ENCODE peak calls at places on chromosome 2, in seven cellular contexts. One of them, this sample, is unnamed.

GRCh38 chr2:206657087-206657486 is 14.8 kb downstream of the FAM237A start:
- DNase-seq in progenitor cell of endocrine pancreas: no peak
- DNase-seq in hepatocyte: no peak
- DNase-seq in GM23338: no peak
- DNase-seq in HFFc6: no peak
- DNase-seq in neural crest cell: no peak
- DNase-seq in HepG2: no peak
- DNase-seq in this sample: no peak

GRCh38 chr2:151049746-151050145 is 211.9 kb downstream of the RBM43 start:
- DNase-seq in neural crest cell: no peak
- DNase-seq in progenitor cell of endocrine pancreas: no peak
- DNase-seq in HepG2: peak
- DNase-seq in GM23338: no peak
- DNase-seq in HFFc6: peak
- DNase-seq in hepatocyte: peak
- DNase-seq in this sample: no peak

GRCh38 chr2:4763009-4763408 is 929.2 kb upstream of the SOX11 start:
- DNase-seq in hepatocyte: peak
- DNase-seq in HepG2: no peak
- DNase-seq in progenitor cell of endocrine pancreas: peak
- DNase-seq in GM23338: peak
- DNase-seq in HFFc6: no peak
- DNase-seq in neural crest cell: peak
- DNase-seq in this sample: peak

GRCh38 chr2:217790195-217790594 is 212.6 kb downstream of the TNS1 start:
- DNase-seq in HFFc6: no peak
- DNase-seq in hepatocyte: no peak
- DNase-seq in neural crest cell: no peak
- DNase-seq in progenitor cell of endocrine pancreas: no peak
- DNase-seq in HepG2: peak
- DNase-seq in GM23338: peak
- DNase-seq in this sample: no peak

GRCh38 chr2:240786355-240786841 is 33.6 kb downstream of the KIF1A start:
- DNase-seq in GM23338: no peak
- DNase-seq in neural crest cell: no peak
- DNase-seq in HepG2: no peak
- DNase-seq in HFFc6: no peak
- DNase-seq in progenitor cell of endocrine pancreas: no peak
- DNase-seq in hepatocyte: no peak
- DNase-seq in this sample: peak

GRCh38 chr2:773256-774160 is 96.3 kb upstream of the TMEM18 start:
- DNase-seq in HepG2: no peak
- DNase-seq in progenitor cell of endocrine pancreas: no peak
- DNase-seq in GM23338: no peak
- DNase-seq in HFFc6: no peak
- DNase-seq in neural crest cell: no peak
- DNase-seq in hepatocyte: no peak
- DNase-seq in this sample: no peak

GRCh38 chr2:37156071-37156856 is 516 bp downstream of the EIF2AK2 start:
- DNase-seq in GM23338: peak
- DNase-seq in neural crest cell: no peak
- DNase-seq in HFFc6: peak
- DNase-seq in hepatocyte: peak
- DNase-seq in progenitor cell of endocrine pancreas: no peak
- DNase-seq in HepG2: peak
- DNase-seq in this sample: no peak

GRCh38 chr2:26059542-26059941 is 25.7 kb downstream of the RAB10 start:
- DNase-seq in progenitor cell of endocrine pancreas: no peak
- DNase-seq in HFFc6: no peak
- DNase-seq in hepatocyte: no peak
- DNase-seq in HepG2: no peak
- DNase-seq in neural crest cell: no peak
- DNase-seq in GM23338: no peak
- DNase-seq in this sample: no peak

GRCh38 chr2:158495175-158495574 is 38.4 kb downstream of the PKP4 start:
- DNase-seq in GM23338: no peak
- DNase-seq in progenitor cell of endocrine pancreas: no peak
- DNase-seq in HepG2: no peak
- DNase-seq in neural crest cell: no peak
- DNase-seq in HFFc6: peak
- DNase-seq in hepatocyte: no peak
- DNase-seq in this sample: no peak

GRCh38 chr2:59312022-59312421 is 1070.9 kb upstream of the FANCL start:
- DNase-seq in neural crest cell: no peak
- DNase-seq in hepatocyte: no peak
- DNase-seq in HepG2: no peak
- DNase-seq in HFFc6: no peak
- DNase-seq in progenitor cell of endocrine pancreas: no peak
- DNase-seq in GM23338: no peak
- DNase-seq in this sample: no peak

GRCh38 chr2:192162392-192163042 is 32.2 kb downstream of the TMEFF2 start:
- DNase-seq in HFFc6: peak
- DNase-seq in progenitor cell of endocrine pancreas: peak
- DNase-seq in GM23338: peak
- DNase-seq in HepG2: peak
- DNase-seq in neural crest cell: peak
- DNase-seq in hepatocyte: peak
- DNase-seq in this sample: peak

GRCh38 chr2:98870516-98871158 is 65.4 kb downstream of the CRACDL start:
- DNase-seq in hepatocyte: no peak
- DNase-seq in HFFc6: no peak
- DNase-seq in progenitor cell of endocrine pancreas: no peak
- DNase-seq in HepG2: no peak
- DNase-seq in GM23338: peak
- DNase-seq in neural crest cell: no peak
- DNase-seq in this sample: no peak

GRCh38 chr2:120793682-120794403 is 58.2 kb downstream of the GLI2 start:
- DNase-seq in progenitor cell of endocrine pancreas: no peak
- DNase-seq in HFFc6: no peak
- DNase-seq in neural crest cell: no peak
- DNase-seq in GM23338: no peak
- DNase-seq in hepatocyte: no peak
- DNase-seq in HepG2: no peak
- DNase-seq in this sample: no peak

GRCh38 chr2:36663851-36664715 is 32.4 kb upstream of the VIT start:
- DNase-seq in HFFc6: peak
- DNase-seq in hepatocyte: peak
- DNase-seq in neural crest cell: no peak
- DNase-seq in HepG2: peak
- DNase-seq in GM23338: peak
- DNase-seq in progenitor cell of endocrine pancreas: no peak
- DNase-seq in this sample: no peak

GRCh38 chr2:84830095-84830494 is 50.8 kb downstream of the TRABD2A start:
- DNase-seq in GM23338: peak
- DNase-seq in progenitor cell of endocrine pancreas: no peak
- DNase-seq in neural crest cell: no peak
- DNase-seq in hepatocyte: no peak
- DNase-seq in HFFc6: no peak
- DNase-seq in HepG2: no peak
- DNase-seq in this sample: peak

DNA sequence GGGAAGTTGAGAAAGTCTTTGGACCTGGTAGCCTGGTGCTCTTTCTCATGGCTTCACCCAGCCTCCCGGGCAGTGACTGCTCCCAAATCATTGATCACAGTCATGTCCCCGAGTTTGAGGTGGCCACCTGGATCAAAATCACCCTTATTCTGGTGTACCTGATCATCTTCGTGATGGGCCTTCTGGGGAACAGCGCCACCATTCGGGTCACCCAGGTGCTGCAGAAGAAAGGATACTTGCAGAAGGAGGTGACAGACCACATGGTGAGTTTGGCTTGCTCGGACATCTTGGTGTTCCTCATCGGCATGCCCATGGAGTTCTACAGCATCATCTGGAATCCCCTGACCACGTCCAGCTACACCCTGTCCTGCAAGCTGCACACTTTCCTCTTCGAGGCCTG is 391 bp downstream of the GPR39 start:
- DNase-seq in HFFc6: no peak
- DNase-seq in progenitor cell of endocrine pancreas: no peak
- DNase-seq in hepatocyte: no peak
- DNase-seq in GM23338: no peak
- DNase-seq in neural crest cell: no peak
- DNase-seq in HepG2: no peak
- DNase-seq in this sample: no peak
- TF ChIP-seq CTCF in HFFc6: peak
- TF ChIP-seq CTCF in progenitor cell of endocrine pancreas: no peak
- TF ChIP-seq CTCF in hepatocyte: no peak
- TF ChIP-seq CTCF in GM23338: peak
- TF ChIP-seq CTCF in neural crest cell: no peak
- TF ChIP-seq CTCF in HepG2: no peak
- TF ChIP-seq CTCF in this sample: no peak

GRCh38 chr2:10124538-10125045 is 2.1 kb downstream of the RRM2 start:
- DNase-seq in GM23338: peak
- DNase-seq in hepatocyte: peak
- DNase-seq in HepG2: peak
- DNase-seq in neural crest cell: peak
- DNase-seq in HFFc6: peak
- DNase-seq in progenitor cell of endocrine pancreas: no peak
- DNase-seq in this sample: peak
- TF ChIP-seq CTCF in GM23338: peak
- TF ChIP-seq CTCF in hepatocyte: peak
- TF ChIP-seq CTCF in HepG2: peak
- TF ChIP-seq CTCF in neural crest cell: peak
- TF ChIP-seq CTCF in HFFc6: peak
- TF ChIP-seq CTCF in progenitor cell of endocrine pancreas: peak
- TF ChIP-seq CTCF in this sample: peak

GRCh38 chr2:178804791-178805190 is 2.4 kb downstream of the TTN start:
- DNase-seq in GM23338: peak
- DNase-seq in HepG2: peak
- DNase-seq in HFFc6: peak
- DNase-seq in progenitor cell of endocrine pancreas: no peak
- DNase-seq in hepatocyte: no peak
- DNase-seq in neural crest cell: no peak
- DNase-seq in this sample: no peak
- TF ChIP-seq CTCF in GM23338: peak
- TF ChIP-seq CTCF in HepG2: peak
- TF ChIP-seq CTCF in HFFc6: peak
- TF ChIP-seq CTCF in progenitor cell of endocrine pancreas: peak
- TF ChIP-seq CTCF in hepatocyte: peak
- TF ChIP-seq CTCF in neural crest cell: peak
- TF ChIP-seq CTCF in this sample: peak

GRCh38 chr2:136117391-136117841 is 533 bp downstream of the CXCR4 start:
- DNase-seq in HepG2: no peak
- DNase-seq in progenitor cell of endocrine pancreas: peak
- DNase-seq in neural crest cell: peak
- DNase-seq in hepatocyte: peak
- DNase-seq in GM23338: peak
- DNase-seq in HFFc6: no peak
- DNase-seq in this sample: peak
- TF ChIP-seq CTCF in HepG2: no peak
- TF ChIP-seq CTCF in progenitor cell of endocrine pancreas: peak
- TF ChIP-seq CTCF in neural crest cell: peak
- TF ChIP-seq CTCF in hepatocyte: peak
- TF ChIP-seq CTCF in GM23338: no peak
- TF ChIP-seq CTCF in HFFc6: no peak
- TF ChIP-seq CTCF in this sample: no peak

GRCh38 chr2:101493074-101493473 is 18.2 kb upstream of the RFX8 start:
- DNase-seq in HFFc6: no peak
- DNase-seq in hepatocyte: peak
- DNase-seq in progenitor cell of endocrine pancreas: no peak
- DNase-seq in GM23338: no peak
- DNase-seq in HepG2: no peak
- DNase-seq in neural crest cell: no peak
- DNase-seq in this sample: no peak
- TF ChIP-seq CTCF in HFFc6: no peak
- TF ChIP-seq CTCF in hepatocyte: no peak
- TF ChIP-seq CTCF in progenitor cell of endocrine pancreas: no peak
- TF ChIP-seq CTCF in GM23338: no peak
- TF ChIP-seq CTCF in HepG2: no peak
- TF ChIP-seq CTCF in neural crest cell: no peak
- TF ChIP-seq CTCF in this sample: no peak

DNA sequence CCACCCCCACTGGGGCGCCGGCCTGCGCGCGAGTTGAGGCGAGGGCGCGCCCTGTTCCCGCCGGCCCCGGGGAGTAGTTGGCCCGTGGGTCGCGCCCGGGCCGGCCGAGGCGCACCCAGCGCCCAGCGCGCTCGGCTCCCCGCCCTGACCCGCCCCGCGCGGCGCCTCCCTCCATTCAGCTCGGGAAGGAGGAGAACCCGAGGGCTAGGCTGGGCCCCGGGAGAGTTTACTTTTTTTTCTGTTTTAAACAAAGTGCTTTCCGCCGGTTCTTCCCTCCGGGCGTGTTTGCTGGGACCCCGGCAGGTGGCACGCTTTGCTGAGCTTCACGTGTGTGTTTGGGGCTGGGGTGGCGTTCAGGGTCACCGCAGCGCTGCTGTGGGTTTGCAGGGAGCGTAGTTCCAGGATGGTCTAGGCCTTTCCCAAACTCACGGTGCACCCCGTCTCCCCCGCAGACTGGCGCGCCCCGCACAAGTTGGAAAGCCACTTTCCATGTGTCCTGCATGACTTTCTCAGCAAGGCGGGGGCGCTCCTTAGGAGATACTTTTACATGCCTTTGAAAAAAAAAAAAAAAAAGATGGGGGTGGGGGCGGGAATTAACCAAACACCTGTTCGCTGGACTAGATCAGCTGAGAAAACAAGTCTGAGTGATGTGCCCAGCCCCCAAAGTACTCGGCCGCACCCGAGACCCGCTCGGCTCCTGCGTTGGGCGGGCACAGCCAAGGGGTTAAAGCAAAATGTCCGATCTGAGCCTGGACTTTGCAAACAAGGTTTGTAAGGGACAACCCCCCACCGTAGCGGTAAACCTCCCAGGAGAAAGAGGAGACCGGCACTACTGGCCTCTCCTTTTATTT is 829 bp downstream of the ITGA6 start:
- DNase-seq in HFFc6: no peak
- DNase-seq in progenitor cell of endocrine pancreas: peak
- DNase-seq in GM23338: peak
- DNase-seq in neural crest cell: peak
- DNase-seq in HepG2: peak
- DNase-seq in hepatocyte: peak
- DNase-seq in this sample: peak
- TF ChIP-seq CTCF in HFFc6: no peak
- TF ChIP-seq CTCF in progenitor cell of endocrine pancreas: peak
- TF ChIP-seq CTCF in GM23338: peak
- TF ChIP-seq CTCF in neural crest cell: no peak
- TF ChIP-seq CTCF in HepG2: peak
- TF ChIP-seq CTCF in hepatocyte: peak
- TF ChIP-seq CTCF in this sample: no peak

DNA sequence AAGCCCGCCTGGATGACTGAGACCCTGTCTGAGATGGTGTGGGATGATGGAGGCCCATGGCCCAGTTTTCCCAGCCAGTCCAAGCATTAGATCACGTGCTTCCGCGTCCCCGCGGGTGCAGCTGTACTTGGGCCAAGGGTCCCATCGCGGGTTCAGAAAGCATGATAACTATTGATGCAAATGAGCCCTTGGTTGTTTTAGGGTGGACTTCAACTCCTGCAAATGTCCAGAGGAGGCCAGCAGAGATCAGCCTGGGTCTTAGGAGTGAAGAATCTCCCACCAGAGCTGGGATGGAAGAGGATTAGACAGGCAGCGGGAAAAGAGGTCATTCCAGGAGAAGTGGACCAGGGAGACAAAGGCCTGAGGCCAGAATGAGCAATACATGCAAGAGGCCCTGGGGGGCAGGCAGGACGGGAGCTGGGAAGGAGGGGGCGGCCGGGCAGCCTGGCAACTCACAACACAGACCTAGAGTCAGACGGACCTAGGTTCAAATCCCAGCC is 89.9 kb upstream of the TMEM247 start:
- DNase-seq in progenitor cell of endocrine pancreas: no peak
- DNase-seq in HepG2: peak
- DNase-seq in GM23338: no peak
- DNase-seq in hepatocyte: no peak
- DNase-seq in HFFc6: no peak
- DNase-seq in neural crest cell: no peak
- DNase-seq in this sample: no peak
- TF ChIP-seq CTCF in progenitor cell of endocrine pancreas: no peak
- TF ChIP-seq CTCF in HepG2: peak
- TF ChIP-seq CTCF in GM23338: no peak
- TF ChIP-seq CTCF in hepatocyte: no peak
- TF ChIP-seq CTCF in HFFc6: no peak
- TF ChIP-seq CTCF in neural crest cell: no peak
- TF ChIP-seq CTCF in this sample: no peak

This sample was measured in nephron progenitor cell.